ENCODE peak calls at places on chromosome 12, in nine cellular contexts. One of them, this sample, is unnamed.

GRCh38 chr12:52279683-52280318 is 5.4 kb downstream of the KRT86 start:
- DNase-seq in choroid plexus epithelial cell: peak
- DNase-seq in bronchial epithelial cell: no peak
- DNase-seq in fibroblast of lung: no peak
- DNase-seq in GM13977: no peak
- DNase-seq in GM10248: no peak
- DNase-seq in endothelial cell: no peak
- DNase-seq in activated CD8-positive, alpha-beta T cell treated with anti-CD3 and anti-CD28 coated beads for 36 hours: no peak
- DNase-seq in prostate gland: no peak
- DNase-seq in this sample: no peak

GRCh38 chr12:70983692-70984091 is 63.2 kb upstream of the PTPRR start:
- DNase-seq in GM10248: no peak
- DNase-seq in prostate gland: no peak
- DNase-seq in activated CD8-positive, alpha-beta T cell treated with anti-CD3 and anti-CD28 coated beads for 36 hours: no peak
- DNase-seq in choroid plexus epithelial cell: peak
- DNase-seq in fibroblast of lung: no peak
- DNase-seq in endothelial cell: no peak
- DNase-seq in GM13977: no peak
- DNase-seq in bronchial epithelial cell: no peak
- DNase-seq in this sample: no peak

GRCh38 chr12:119036878-119037493 is 55.6 kb downstream of the SRRM4 start:
- DNase-seq in fibroblast of lung: no peak
- DNase-seq in GM13977: peak
- DNase-seq in activated CD8-positive, alpha-beta T cell treated with anti-CD3 and anti-CD28 coated beads for 36 hours: peak
- DNase-seq in choroid plexus epithelial cell: peak
- DNase-seq in GM10248: peak
- DNase-seq in endothelial cell: peak
- DNase-seq in bronchial epithelial cell: no peak
- DNase-seq in prostate gland: no peak
- DNase-seq in this sample: peak

GRCh38 chr12:92145481-92145730 is 240 bp downstream of the BTG1 start:
- DNase-seq in endothelial cell: no peak
- DNase-seq in choroid plexus epithelial cell: no peak
- DNase-seq in activated CD8-positive, alpha-beta T cell treated with anti-CD3 and anti-CD28 coated beads for 36 hours: no peak
- DNase-seq in bronchial epithelial cell: no peak
- DNase-seq in GM10248: no peak
- DNase-seq in fibroblast of lung: no peak
- DNase-seq in prostate gland: no peak
- DNase-seq in GM13977: no peak
- DNase-seq in this sample: no peak

GRCh38 chr12:10634427-10634826 is 21.0 kb upstream of the MAGOHB start:
- DNase-seq in endothelial cell: no peak
- DNase-seq in GM13977: no peak
- DNase-seq in activated CD8-positive, alpha-beta T cell treated with anti-CD3 and anti-CD28 coated beads for 36 hours: no peak
- DNase-seq in choroid plexus epithelial cell: peak
- DNase-seq in prostate gland: no peak
- DNase-seq in GM10248: no peak
- DNase-seq in bronchial epithelial cell: no peak
- DNase-seq in fibroblast of lung: no peak
- DNase-seq in this sample: no peak

GRCh38 chr12:94941440-94941862 is 62.0 kb downstream of the NDUFA12 start:
- DNase-seq in fibroblast of lung: peak
- DNase-seq in GM10248: no peak
- DNase-seq in bronchial epithelial cell: peak
- DNase-seq in GM13977: peak
- DNase-seq in prostate gland: no peak
- DNase-seq in endothelial cell: no peak
- DNase-seq in activated CD8-positive, alpha-beta T cell treated with anti-CD3 and anti-CD28 coated beads for 36 hours: peak
- DNase-seq in choroid plexus epithelial cell: peak
- DNase-seq in this sample: no peak

GRCh38 chr12:67222302-67222701 is 46.9 kb upstream of the CAND1 start:
- DNase-seq in activated CD8-positive, alpha-beta T cell treated with anti-CD3 and anti-CD28 coated beads for 36 hours: no peak
- DNase-seq in prostate gland: no peak
- DNase-seq in GM13977: no peak
- DNase-seq in choroid plexus epithelial cell: peak
- DNase-seq in fibroblast of lung: no peak
- DNase-seq in bronchial epithelial cell: peak
- DNase-seq in GM10248: no peak
- DNase-seq in endothelial cell: peak
- DNase-seq in this sample: no peak

GRCh38 chr12:65778268-65779090 is 45.8 kb upstream of the HMGA2 start:
- DNase-seq in activated CD8-positive, alpha-beta T cell treated with anti-CD3 and anti-CD28 coated beads for 36 hours: no peak
- DNase-seq in fibroblast of lung: peak
- DNase-seq in GM13977: no peak
- DNase-seq in endothelial cell: no peak
- DNase-seq in choroid plexus epithelial cell: no peak
- DNase-seq in bronchial epithelial cell: peak
- DNase-seq in GM10248: no peak
- DNase-seq in prostate gland: no peak
- DNase-seq in this sample: no peak

GRCh38 chr12:131901431-131902331 is 7.3 kb downstream of the ULK1 start:
- DNase-seq in activated CD8-positive, alpha-beta T cell treated with anti-CD3 and anti-CD28 coated beads for 36 hours: no peak
- DNase-seq in GM10248: no peak
- DNase-seq in choroid plexus epithelial cell: no peak
- DNase-seq in endothelial cell: no peak
- DNase-seq in fibroblast of lung: no peak
- DNase-seq in GM13977: no peak
- DNase-seq in prostate gland: no peak
- DNase-seq in bronchial epithelial cell: no peak
- DNase-seq in this sample: no peak

GRCh38 chr12:96063046-96063445 is 27.7 kb upstream of the LTA4H start:
- DNase-seq in fibroblast of lung: peak
- DNase-seq in GM13977: no peak
- DNase-seq in choroid plexus epithelial cell: peak
- DNase-seq in GM10248: no peak
- DNase-seq in bronchial epithelial cell: peak
- DNase-seq in activated CD8-positive, alpha-beta T cell treated with anti-CD3 and anti-CD28 coated beads for 36 hours: peak
- DNase-seq in endothelial cell: no peak
- DNase-seq in prostate gland: no peak
- DNase-seq in this sample: no peak

GRCh38 chr12:100234591-100235304 is 32.1 kb downstream of the DEPDC4 start:
- DNase-seq in GM13977: peak
- DNase-seq in choroid plexus epithelial cell: peak
- DNase-seq in activated CD8-positive, alpha-beta T cell treated with anti-CD3 and anti-CD28 coated beads for 36 hours: peak
- DNase-seq in endothelial cell: no peak
- DNase-seq in bronchial epithelial cell: peak
- DNase-seq in prostate gland: peak
- DNase-seq in fibroblast of lung: peak
- DNase-seq in GM10248: peak
- DNase-seq in this sample: peak

GRCh38 chr12:88639361-88639760 is 59.1 kb upstream of the KITLG start:
- DNase-seq in bronchial epithelial cell: no peak
- DNase-seq in GM13977: no peak
- DNase-seq in choroid plexus epithelial cell: peak
- DNase-seq in endothelial cell: peak
- DNase-seq in GM10248: no peak
- DNase-seq in prostate gland: no peak
- DNase-seq in activated CD8-positive, alpha-beta T cell treated with anti-CD3 and anti-CD28 coated beads for 36 hours: no peak
- DNase-seq in fibroblast of lung: peak
- DNase-seq in this sample: no peak

GRCh38 chr12:132210223-132211055 is 66.2 kb downstream of the NOC4L start:
- DNase-seq in prostate gland: peak
- DNase-seq in GM13977: no peak
- DNase-seq in choroid plexus epithelial cell: no peak
- DNase-seq in endothelial cell: no peak
- DNase-seq in GM10248: no peak
- DNase-seq in activated CD8-positive, alpha-beta T cell treated with anti-CD3 and anti-CD28 coated beads for 36 hours: no peak
- DNase-seq in bronchial epithelial cell: no peak
- DNase-seq in fibroblast of lung: no peak
- DNase-seq in this sample: no peak

DNA sequence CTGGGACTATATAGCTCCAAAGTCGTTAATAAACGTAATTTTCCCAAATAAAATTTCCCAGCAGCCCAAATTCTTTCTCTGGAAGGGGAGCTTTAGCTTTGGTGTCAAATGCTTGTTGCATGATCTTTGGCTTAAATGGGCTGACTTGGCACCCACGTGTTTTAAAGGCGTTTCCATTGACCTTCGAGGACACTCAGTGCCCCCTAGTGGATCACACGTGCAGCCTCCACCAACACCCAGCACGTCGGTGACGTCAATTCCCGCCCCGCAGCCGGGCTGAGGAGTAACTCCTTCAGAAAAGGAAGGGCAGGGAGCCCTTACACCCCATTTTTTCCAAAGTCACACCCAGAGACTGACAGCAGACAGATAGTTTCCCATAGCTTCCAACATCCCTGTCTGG is 707.8 kb downstream of the AACS start:
- DNase-seq in endothelial cell: no peak
- DNase-seq in bronchial epithelial cell: no peak
- DNase-seq in prostate gland: no peak
- DNase-seq in choroid plexus epithelial cell: no peak
- DNase-seq in GM10248: peak
- DNase-seq in GM13977: peak
- DNase-seq in fibroblast of lung: no peak
- DNase-seq in activated CD8-positive, alpha-beta T cell treated with anti-CD3 and anti-CD28 coated beads for 36 hours: peak
- DNase-seq in this sample: peak
- TF ChIP-seq CTCF in endothelial cell: peak
- TF ChIP-seq CTCF in bronchial epithelial cell: no peak
- TF ChIP-seq CTCF in prostate gland: no peak
- TF ChIP-seq CTCF in choroid plexus epithelial cell: no peak
- TF ChIP-seq CTCF in GM10248: peak
- TF ChIP-seq CTCF in GM13977: peak
- TF ChIP-seq CTCF in fibroblast of lung: no peak
- TF ChIP-seq CTCF in activated CD8-positive, alpha-beta T cell treated with anti-CD3 and anti-CD28 coated beads for 36 hours: no peak
- TF ChIP-seq CTCF in this sample: peak

GRCh38 chr12:12121022-12121421 is 50.3 kb downstream of the BCL2L14 start:
- DNase-seq in choroid plexus epithelial cell: no peak
- DNase-seq in endothelial cell: no peak
- DNase-seq in fibroblast of lung: no peak
- DNase-seq in activated CD8-positive, alpha-beta T cell treated with anti-CD3 and anti-CD28 coated beads for 36 hours: peak
- DNase-seq in bronchial epithelial cell: no peak
- DNase-seq in GM13977: no peak
- DNase-seq in GM10248: no peak
- DNase-seq in prostate gland: no peak
- DNase-seq in this sample: no peak

GRCh38 chr12:12115531-12115930 is 44.8 kb downstream of the BCL2L14 start:
- DNase-seq in bronchial epithelial cell: no peak
- DNase-seq in GM13977: no peak
- DNase-seq in GM10248: no peak
- DNase-seq in endothelial cell: no peak
- DNase-seq in activated CD8-positive, alpha-beta T cell treated with anti-CD3 and anti-CD28 coated beads for 36 hours: no peak
- DNase-seq in choroid plexus epithelial cell: no peak
- DNase-seq in prostate gland: no peak
- DNase-seq in fibroblast of lung: no peak
- DNase-seq in this sample: no peak

DNA sequence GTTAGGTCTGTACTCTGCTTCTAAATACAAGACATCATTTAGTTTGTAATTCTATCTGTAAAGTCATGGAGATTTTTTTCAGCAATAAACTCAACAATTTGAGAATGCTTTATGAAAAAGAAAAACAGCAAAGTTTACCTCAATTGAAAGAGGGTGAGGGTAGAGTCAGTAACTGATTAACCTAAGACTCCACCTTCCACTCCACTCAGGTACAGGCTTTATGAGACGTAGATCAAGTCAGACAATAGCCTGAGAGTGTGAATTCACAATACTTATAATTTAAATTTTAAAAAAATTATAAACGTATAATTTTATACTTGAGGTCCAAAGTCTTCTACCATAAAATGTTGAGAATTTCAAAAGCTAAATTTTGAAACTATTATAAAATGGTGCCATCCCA is 45.9 kb downstream of the BCL2L14 start:
- DNase-seq in endothelial cell: no peak
- DNase-seq in GM13977: no peak
- DNase-seq in fibroblast of lung: no peak
- DNase-seq in GM10248: no peak
- DNase-seq in bronchial epithelial cell: no peak
- DNase-seq in activated CD8-positive, alpha-beta T cell treated with anti-CD3 and anti-CD28 coated beads for 36 hours: no peak
- DNase-seq in choroid plexus epithelial cell: no peak
- DNase-seq in prostate gland: no peak
- DNase-seq in this sample: no peak
- TF ChIP-seq CTCF in endothelial cell: no peak
- TF ChIP-seq CTCF in GM13977: no peak
- TF ChIP-seq CTCF in fibroblast of lung: no peak
- TF ChIP-seq CTCF in GM10248: no peak
- TF ChIP-seq CTCF in bronchial epithelial cell: no peak
- TF ChIP-seq CTCF in activated CD8-positive, alpha-beta T cell treated with anti-CD3 and anti-CD28 coated beads for 36 hours: no peak
- TF ChIP-seq CTCF in choroid plexus epithelial cell: no peak
- TF ChIP-seq CTCF in prostate gland: no peak
- TF ChIP-seq CTCF in this sample: no peak

GRCh38 chr12:13947237-13947945 is 34.0 kb downstream of the GRIN2B start:
- DNase-seq in GM13977: no peak
- DNase-seq in bronchial epithelial cell: no peak
- DNase-seq in choroid plexus epithelial cell: no peak
- DNase-seq in GM10248: no peak
- DNase-seq in fibroblast of lung: no peak
- DNase-seq in endothelial cell: no peak
- DNase-seq in activated CD8-positive, alpha-beta T cell treated with anti-CD3 and anti-CD28 coated beads for 36 hours: no peak
- DNase-seq in prostate gland: no peak
- DNase-seq in this sample: no peak

GRCh38 chr12:13948631-13949030 is 32.8 kb downstream of the GRIN2B start:
- DNase-seq in GM10248: no peak
- DNase-seq in activated CD8-positive, alpha-beta T cell treated with anti-CD3 and anti-CD28 coated beads for 36 hours: no peak
- DNase-seq in endothelial cell: no peak
- DNase-seq in fibroblast of lung: no peak
- DNase-seq in bronchial epithelial cell: no peak
- DNase-seq in GM13977: no peak
- DNase-seq in prostate gland: no peak
- DNase-seq in choroid plexus epithelial cell: no peak
- DNase-seq in this sample: no peak

GRCh38 chr12:13942826-13943225 is 38.6 kb downstream of the GRIN2B start:
- DNase-seq in endothelial cell: no peak
- DNase-seq in fibroblast of lung: no peak
- DNase-seq in GM13977: no peak
- DNase-seq in activated CD8-positive, alpha-beta T cell treated with anti-CD3 and anti-CD28 coated beads for 36 hours: no peak
- DNase-seq in prostate gland: no peak
- DNase-seq in bronchial epithelial cell: no peak
- DNase-seq in GM10248: no peak
- DNase-seq in choroid plexus epithelial cell: no peak
- DNase-seq in this sample: no peak

GRCh38 chr12:13945641-13946040 is 35.8 kb downstream of the GRIN2B start:
- DNase-seq in GM13977: no peak
- DNase-seq in activated CD8-positive, alpha-beta T cell treated with anti-CD3 and anti-CD28 coated beads for 36 hours: no peak
- DNase-seq in bronchial epithelial cell: no peak
- DNase-seq in prostate gland: no peak
- DNase-seq in fibroblast of lung: no peak
- DNase-seq in endothelial cell: no peak
- DNase-seq in GM10248: no peak
- DNase-seq in choroid plexus epithelial cell: no peak
- DNase-seq in this sample: no peak

GRCh38 chr12:13945236-13945635 is 36.2 kb downstream of the GRIN2B start:
- DNase-seq in fibroblast of lung: no peak
- DNase-seq in activated CD8-positive, alpha-beta T cell treated with anti-CD3 and anti-CD28 coated beads for 36 hours: no peak
- DNase-seq in choroid plexus epithelial cell: no peak
- DNase-seq in prostate gland: no peak
- DNase-seq in GM10248: no peak
- DNase-seq in bronchial epithelial cell: no peak
- DNase-seq in GM13977: no peak
- DNase-seq in endothelial cell: no peak
- DNase-seq in this sample: no peak
- TF ChIP-seq CTCF in fibroblast of lung: no peak
- TF ChIP-seq CTCF in activated CD8-positive, alpha-beta T cell treated with anti-CD3 and anti-CD28 coated beads for 36 hours: no peak
- TF ChIP-seq CTCF in choroid plexus epithelial cell: no peak
- TF ChIP-seq CTCF in prostate gland: no peak
- TF ChIP-seq CTCF in GM10248: no peak
- TF ChIP-seq CTCF in bronchial epithelial cell: no peak
- TF ChIP-seq CTCF in GM13977: no peak
- TF ChIP-seq CTCF in endothelial cell: no peak
- TF ChIP-seq CTCF in this sample: no peak

GRCh38 chr12:59486827-59487226 is 109.0 kb upstream of the SLC16A7 start:
- DNase-seq in endothelial cell: no peak
- DNase-seq in activated CD8-positive, alpha-beta T cell treated with anti-CD3 and anti-CD28 coated beads for 36 hours: no peak
- DNase-seq in prostate gland: no peak
- DNase-seq in choroid plexus epithelial cell: no peak
- DNase-seq in GM13977: no peak
- DNase-seq in GM10248: no peak
- DNase-seq in fibroblast of lung: no peak
- DNase-seq in bronchial epithelial cell: peak
- DNase-seq in this sample: no peak

GRCh38 chr12:59484575-59484974 is 111.3 kb upstream of the SLC16A7 start:
- DNase-seq in bronchial epithelial cell: no peak
- DNase-seq in GM10248: peak
- DNase-seq in prostate gland: no peak
- DNase-seq in activated CD8-positive, alpha-beta T cell treated with anti-CD3 and anti-CD28 coated beads for 36 hours: no peak
- DNase-seq in GM13977: no peak
- DNase-seq in endothelial cell: no peak
- DNase-seq in fibroblast of lung: no peak
- DNase-seq in choroid plexus epithelial cell: no peak
- DNase-seq in this sample: no peak
- TF ChIP-seq CTCF in bronchial epithelial cell: no peak
- TF ChIP-seq CTCF in GM10248: no peak
- TF ChIP-seq CTCF in prostate gland: no peak
- TF ChIP-seq CTCF in activated CD8-positive, alpha-beta T cell treated with anti-CD3 and anti-CD28 coated beads for 36 hours: no peak
- TF ChIP-seq CTCF in GM13977: no peak
- TF ChIP-seq CTCF in endothelial cell: no peak
- TF ChIP-seq CTCF in fibroblast of lung: no peak
- TF ChIP-seq CTCF in choroid plexus epithelial cell: no peak
- TF ChIP-seq CTCF in this sample: no peak